ENCODE peak calls at places on chromosomes 1 and 21, in four cellular contexts. Y is osteoblast, Q is Panc1, N is osteocyte. R is an unnamed sample.

GRCh38 chr21:37758997-37759396 is 157.3 kb downstream of the KCNJ6 start:
- DNase-seq in Y (peak), Q (peak), N (peak), R (no peak)

GRCh38 chr1:145985502-145986439 is 10.6 kb downstream of the TXNIP start:
- DNase-seq in Y (no peak), Q (no peak), N (no peak), R (peak)

GRCh38 chr1:98458514-98459259 is 202.8 kb upstream of the SNX7 start:
- DNase-seq in Y (no peak), Q (no peak), N (no peak), R (no peak)

GRCh38 chr1:216682694-216683243 is 40.5 kb downstream of the ESRRG start:
- DNase-seq in Y (no peak), Q (no peak), N (no peak), R (no peak)

GRCh38 chr1:22794691-22795090 is 84.1 kb downstream of the EPHB2 start:
- DNase-seq in Y (no peak), Q (no peak), N (no peak), R (no peak)

GRCh38 chr1:169046671-169047070 is 59.8 kb upstream of the ATP1B1 start:
- DNase-seq in Y (no peak), Q (no peak), N (no peak), R (no peak)

GRCh38 chr1:220044683-220045355 is 1.5 kb downstream of the EPRS1 start:
- DNase-seq in Y (no peak), Q (no peak), N (no peak), R (no peak)

GRCh38 chr1:155078496-155079209 is at the start of gene EFNA3:
- DNase-seq in Y (peak), Q (no peak), N (no peak), R (no peak)

GRCh38 chr1:163094589-163094988 is 25.4 kb downstream of the RGS4 start:
- DNase-seq in Y (no peak), Q (no peak), N (no peak), R (no peak)

GRCh38 chr1:155226910-155227260 is 18.4 kb downstream of the MTX1 start:
- DNase-seq in Y (peak), Q (no peak), N (no peak), R (peak)

GRCh38 chr1:87989346-87989745 is 660.7 kb downstream of the LMO4 start:
- DNase-seq in Y (no peak), Q (no peak), N (no peak), R (no peak)

GRCh38 chr1:175075572-175076568 is 8.2 kb downstream of the TNN start:
- DNase-seq in Y (peak), Q (no peak), N (no peak), R (no peak)

GRCh38 chr1:24904731-24905354 is 25.2 kb downstream of the RUNX3 start:
- DNase-seq in Y (peak), Q (no peak), N (no peak), R (peak)

GRCh38 chr1:61077676-61078521 is 4.5 kb upstream of the NFIA start:
- DNase-seq in Y (peak), Q (peak), N (peak), R (peak)

GRCh38 chr1:15155760-15156743 is 2.5 kb downstream of the TMEM51 start:
- DNase-seq in Y (peak), Q (no peak), N (no peak), R (no peak)

GRCh38 chr1:145956776-145957442 is 908 bp downstream of the LIX1L start:
- DNase-seq in Y (no peak), Q (no peak), N (no peak), R (no peak)

GRCh38 chr1:194629011-194629410 is 1442.6 kb upstream of the B3GALT2 start:
- DNase-seq in Y (no peak), Q (no peak), N (no peak), R (no peak)

GRCh38 chr1:11682287-11682771 is 1.4 kb upstream of the MAD2L2 start:
- DNase-seq in Y (peak), Q (no peak), N (no peak), R (no peak)

GRCh38 chr1:201298381-201299367 is 15.4 kb downstream of the PKP1 start:
- DNase-seq in Y (peak), Q (no peak), N (no peak), R (no peak)

GRCh38 chr21:29920938-29921337 is 18.9 kb downstream of the GRIK1 start:
- DNase-seq in Y (no peak), Q (no peak), N (no peak), R (no peak)

GRCh38 chr21:17848228-17848627 is 29.1 kb upstream of the C21orf91 start:
- DNase-seq in Y (peak), Q (no peak), N (no peak), R (no peak)

GRCh38 chr1:168386492-168386891 is 105.8 kb downstream of the TBX19 start:
- DNase-seq in Y (no peak), Q (no peak), N (no peak), R (no peak)

GRCh38 chr21:18954415-18954972 is 550.9 kb upstream of the TMPRSS15 start:
- DNase-seq in Y (no peak), Q (no peak), N (no peak), R (no peak)

GRCh38 chr1:7783178-7783711 is 846 bp upstream of the PER3 start:
- DNase-seq in Y (peak), Q (no peak), N (no peak), R (peak)

GRCh38 chr1:31306278-31306677 is 9.4 kb downstream of the ZCCHC17 start:
- DNase-seq in Y (peak), Q (no peak), N (no peak), R (no peak)

GRCh38 chr1:12078938-12079861 is 16.1 kb downstream of the TNFRSF8 start:
- DNase-seq in Y (peak), Q (peak), N (no peak), R (no peak)

GRCh38 chr1:68346192-68346808 is 103.5 kb downstream of the RPE65 start:
- DNase-seq in Y (peak), Q (no peak), N (no peak), R (no peak)

GRCh38 chr1:182092336-182092735 is 30.8 kb upstream of the ZNF648 start:
- DNase-seq in Y (no peak), Q (no peak), N (no peak), R (no peak)

GRCh38 chr1:4803335-4803734 is 148.9 kb downstream of the AJAP1 start:
- DNase-seq in Y (no peak), Q (no peak), N (no peak), R (no peak)

GRCh38 chr1:55378582-55378981 is 163.4 kb upstream of the USP24 start:
- DNase-seq in Y (peak), Q (peak), N (no peak), R (no peak)

GRCh38 chr1:221457706-221458429 is 284.0 kb downstream of the DUSP10 start:
- DNase-seq in Y (no peak), Q (no peak), N (no peak), R (no peak)

GRCh38 chr1:209105769-209106168 is 477.7 kb upstream of the CAMK1G start:
- DNase-seq in Y (no peak), Q (no peak), N (no peak), R (no peak)

GRCh38 chr1:54774820-54775498 is 10.6 kb upstream of the PARS2 start:
- DNase-seq in Y (no peak), Q (no peak), N (no peak), R (no peak)

GRCh38 chr21:21439761-21440160 is 441.6 kb downstream of the NCAM2 start:
- DNase-seq in Y (no peak), Q (no peak), N (no peak), R (no peak)

GRCh38 chr1:185733818-185734709 is at the start of gene HMCN1:
- DNase-seq in Y (peak), Q (no peak), N (peak), R (peak)
- TF ChIP-seq CTCF in Y (peak), Q (peak), N (peak), R (no peak)

GRCh38 chr21:40385883-40386282 is 461.1 kb downstream of the DSCAM start:
- DNase-seq in Y (peak), Q (no peak), N (no peak), R (no peak)
- TF ChIP-seq CTCF in Y (no peak), Q (no peak), N (no peak), R (no peak)

GRCh38 chr1:43704838-43705237 is 2.5 kb upstream of the ST3GAL3 start:
- DNase-seq in Y (no peak), Q (no peak), N (no peak), R (no peak)
- TF ChIP-seq CTCF in Y (peak), Q (peak), N (no peak), R (no peak)

DNA sequence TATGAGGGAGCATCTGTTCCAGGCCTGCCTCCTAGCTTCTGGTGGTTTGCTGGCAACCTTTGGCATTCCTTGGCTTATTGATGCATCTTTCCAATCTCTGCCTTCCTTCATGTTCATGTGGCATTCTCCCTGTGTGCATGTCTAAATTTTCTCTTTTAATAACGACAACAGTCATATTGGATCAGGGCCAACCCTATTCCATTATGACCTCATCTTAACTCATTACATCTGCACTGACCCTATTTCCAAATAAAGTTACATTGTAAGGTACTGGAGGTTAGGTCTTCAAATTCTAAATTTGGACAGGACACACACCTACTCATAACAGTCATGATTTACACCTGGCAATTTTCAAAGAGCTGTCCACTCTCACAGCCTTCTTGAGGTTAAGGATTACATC is 117.2 kb upstream of the FGGY start:
- DNase-seq in Y (no peak), Q (no peak), N (no peak), R (no peak)
- TF ChIP-seq CTCF in Y (no peak), Q (no peak), N (no peak), R (no peak)

GRCh38 chr1:161158316-161159016 is 834 bp upstream of the USP21 start:
- DNase-seq in Y (no peak), Q (no peak), N (no peak), R (no peak)

GRCh38 chr1:161159915-161160248 is 582 bp downstream of the USP21 start:
- DNase-seq in Y (no peak), Q (no peak), N (no peak), R (no peak)

GRCh38 chr1:161160763-161161162 is 1.5 kb downstream of the USP21 start:
- DNase-seq in Y (peak), Q (no peak), N (no peak), R (no peak)

GRCh38 chr1:161159087-161159914 is at the start of gene USP21:
- DNase-seq in Y (peak), Q (peak), N (peak), R (peak)

DNA sequence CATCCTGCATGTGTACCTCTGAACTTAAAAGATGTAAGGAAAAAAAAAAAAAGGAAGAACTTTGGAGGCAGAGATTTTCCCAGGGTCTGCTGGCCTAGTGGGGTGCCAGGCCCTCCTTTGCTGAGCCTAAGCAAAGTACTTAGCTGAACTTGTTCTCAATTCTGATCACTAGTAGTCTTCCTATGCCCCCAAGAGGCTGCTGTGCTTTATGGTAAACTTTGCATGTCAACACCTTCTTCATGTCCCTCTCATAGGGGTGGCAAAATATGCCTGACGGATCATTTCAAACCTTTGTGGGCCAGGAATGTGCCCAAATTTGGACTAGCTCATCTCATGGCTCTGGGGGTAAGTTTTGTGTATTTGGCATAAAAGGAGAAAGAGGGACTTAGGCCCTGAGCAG is 1.4 kb upstream of the USP21 start:
- DNase-seq in Y (no peak), Q (no peak), N (no peak), R (no peak)
- TF ChIP-seq CTCF in Y (no peak), Q (no peak), N (no peak), R (no peak)

GRCh38 chr1:78497196-78497595 is 6.4 kb downstream of the PTGFR start:
- DNase-seq in Y (no peak), Q (no peak), N (no peak), R (no peak)
- TF ChIP-seq CTCF in Y (no peak), Q (no peak), N (no peak), R (no peak)

GRCh38 chr1:80410233-80410632 is 1390.5 kb upstream of the ADGRL2 start:
- DNase-seq in Y (no peak), Q (no peak), N (no peak), R (no peak)
- TF ChIP-seq CTCF in Y (no peak), Q (no peak), N (no peak), R (no peak)

GRCh38 chr1:1399870-1400575 is 888 bp upstream of the CCNL2 start:
- DNase-seq in Y (peak), Q (no peak), N (no peak), R (no peak)

GRCh38 chr1:1400576-1401456 is 1.7 kb upstream of the CCNL2 start:
- DNase-seq in Y (peak), Q (no peak), N (no peak), R (no peak)

GRCh38 chr1:1397839-1398523 is 1.2 kb downstream of the CCNL2 start:
- DNase-seq in Y (peak), Q (no peak), N (no peak), R (no peak)

GRCh38 chr1:1398677-1399186 is 403 bp downstream of the CCNL2 start:
- DNase-seq in Y (peak), Q (no peak), N (no peak), R (no peak)

GRCh38 chr1:1399187-1399869 is at the start of gene CCNL2:
- DNase-seq in Y (peak), Q (peak), N (peak), R (peak)
- TF ChIP-seq CTCF in Y (peak), Q (no peak), N (peak), R (peak)

GRCh38 chr1:43221256-43221778 is 48.5 kb upstream of the TMEM125 start:
- DNase-seq in Y (no peak), Q (no peak), N (no peak), R (no peak)

GRCh38 chr1:43227138-43227836 is 42.5 kb upstream of the TMEM125 start:
- DNase-seq in Y (peak), Q (peak), N (peak), R (no peak)

GRCh38 chr1:43229831-43230780 is 39.7 kb upstream of the TMEM125 start:
- DNase-seq in Y (no peak), Q (no peak), N (no peak), R (no peak)

GRCh38 chr1:43222876-43223275 is 46.9 kb upstream of the TMEM125 start:
- DNase-seq in Y (no peak), Q (no peak), N (no peak), R (no peak)

DNA sequence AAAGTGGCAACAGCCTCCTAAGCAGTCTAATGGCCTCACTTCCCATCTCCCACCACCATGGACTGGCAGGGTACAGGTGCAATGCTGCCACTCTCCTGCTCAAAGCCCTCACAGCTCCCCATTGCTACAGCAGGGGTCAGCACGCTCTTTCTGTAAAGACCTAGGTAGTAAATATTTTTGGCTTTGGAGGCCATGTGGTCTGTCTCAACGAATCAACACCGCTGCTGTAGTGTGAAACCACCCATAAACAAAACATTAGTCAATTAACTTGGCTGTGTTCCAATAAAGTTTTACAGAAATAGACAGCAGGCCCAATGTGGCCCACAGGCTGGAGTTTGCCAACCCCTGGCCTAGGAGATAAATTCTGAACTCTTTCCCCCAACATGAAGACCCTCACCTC is 44.6 kb upstream of the TMEM125 start:
- DNase-seq in Y (no peak), Q (no peak), N (no peak), R (no peak)
- TF ChIP-seq CTCF in Y (no peak), Q (no peak), N (no peak), R (no peak)

R was measured in coronary artery.